ENCODE peak calls at places on chromosomes 4 and X, in ten cellular contexts. M is ovary, N is Peyer's patch, U is astrocyte, C is nephron progenitor cell, K is SK-N-SH, F is upper lobe of left lung, J is cardiac fibroblast, S is heart right ventricle, G is lung. L is an unnamed sample.

GRCh38 chrX:72019487-72019886 is 108.8 kb downstream of the NHSL2 start:
- DNase-seq in M (no peak), N (peak), U (no peak), C (no peak), K (no peak), F (no peak), J (no peak), S (no peak), G (no peak), L (no peak)

GRCh38 chr4:3862640-3863420 is 96.6 kb downstream of the ADRA2C start:
- DNase-seq in M (no peak), N (no peak), U (no peak), C (peak), K (no peak), F (peak), J (no peak), S (peak), G (no peak), L (peak)

GRCh38 chr4:5220028-5220427 is 168.7 kb downstream of the STK32B start:
- DNase-seq in M (no peak), N (no peak), U (peak), C (peak), K (no peak), F (no peak), J (no peak), S (no peak), G (no peak), L (no peak)

GRCh38 chrX:21666679-21667078 is 8.5 kb upstream of the KLHL34 start:
- DNase-seq in M (no peak), N (no peak), U (peak), C (no peak), K (no peak), F (no peak), J (no peak), S (no peak), G (no peak), L (no peak)

GRCh38 chrX:41035582-41035981 is 49.7 kb upstream of the USP9X start:
- DNase-seq in M (no peak), N (no peak), U (no peak), C (no peak), K (no peak), F (no peak), J (no peak), S (no peak), G (no peak), L (no peak)

GRCh38 chrX:25344191-25344936 is 328.6 kb upstream of the ARX start:
- DNase-seq in M (no peak), N (no peak), U (no peak), C (no peak), K (no peak), F (no peak), J (no peak), S (no peak), G (no peak), L (peak)

GRCh38 chr4:11976726-11977263 is 548.1 kb upstream of the HS3ST1 start:
- DNase-seq in M (no peak), N (no peak), U (no peak), C (no peak), K (no peak), F (no peak), J (no peak), S (no peak), G (no peak), L (no peak)

GRCh38 chr4:186296481-186296880 is 30.5 kb downstream of the F11 start:
- DNase-seq in M (no peak), N (no peak), U (no peak), C (no peak), K (no peak), F (no peak), J (peak), S (no peak), G (no peak), L (no peak)

GRCh38 chr4:61628727-61629126 is 428.6 kb downstream of the ADGRL3 start:
- DNase-seq in M (no peak), N (no peak), U (no peak), C (no peak), K (no peak), F (no peak), J (no peak), S (no peak), G (no peak), L (no peak)

GRCh38 chr4:42630908-42631307 is 26.0 kb downstream of the ATP8A1 start:
- DNase-seq in M (no peak), N (no peak), U (no peak), C (no peak), K (no peak), F (no peak), J (no peak), S (no peak), G (no peak), L (no peak)

GRCh38 chr4:159551268-159551667 is 448.4 kb downstream of the RAPGEF2 start:
- DNase-seq in M (no peak), N (no peak), U (peak), C (no peak), K (no peak), F (no peak), J (peak), S (no peak), G (no peak), L (no peak)

GRCh38 chr4:174365018-174365587 is 81.4 kb downstream of the CEP44 start:
- DNase-seq in M (no peak), N (no peak), U (peak), C (peak), K (peak), F (no peak), J (peak), S (no peak), G (no peak), L (no peak)

GRCh38 chrX:110432831-110433230 is 74.2 kb downstream of the RTL9 start:
- DNase-seq in M (no peak), N (no peak), U (no peak), C (no peak), K (no peak), F (peak), J (no peak), S (no peak), G (no peak), L (no peak)

GRCh38 chr4:3168029-3168428 is 80.9 kb upstream of the MSANTD1 start:
- DNase-seq in M (no peak), N (no peak), U (peak), C (no peak), K (peak), F (no peak), J (peak), S (no peak), G (no peak), L (no peak)

GRCh38 chrX:29842552-29842951 is 372.8 kb upstream of the MAGEB2 start:
- DNase-seq in M (no peak), N (no peak), U (no peak), C (no peak), K (no peak), F (no peak), J (no peak), S (no peak), G (no peak), L (no peak)

GRCh38 chrX:5733483-5733882 is 495.2 kb downstream of the NLGN4X start:
- DNase-seq in M (no peak), N (no peak), U (no peak), C (no peak), K (no peak), F (no peak), J (no peak), S (no peak), G (no peak), L (no peak)

GRCh38 chr4:93832097-93832496 is 3.5 kb downstream of the ATOH1 start:
- DNase-seq in M (no peak), N (no peak), U (no peak), C (no peak), K (no peak), F (no peak), J (no peak), S (no peak), G (no peak), L (no peak)

GRCh38 chr4:69910016-69910782 is 20.7 kb upstream of the CSN1S1 start:
- DNase-seq in M (no peak), N (no peak), U (no peak), C (no peak), K (no peak), F (no peak), J (peak), S (no peak), G (no peak), L (no peak)

GRCh38 chr4:4506961-4507360 is 34.9 kb downstream of the STX18 start:
- DNase-seq in M (no peak), N (no peak), U (no peak), C (no peak), K (no peak), F (no peak), J (peak), S (no peak), G (no peak), L (no peak)

GRCh38 chr4:6909113-6909969 is at the start of gene TBC1D14:
- DNase-seq in M (peak), N (peak), U (peak), C (peak), K (peak), F (peak), J (peak), S (peak), G (peak), L (peak)

GRCh38 chr4:141971854-141972253 is 335.5 kb downstream of the IL15 start:
- DNase-seq in M (no peak), N (no peak), U (no peak), C (no peak), K (no peak), F (no peak), J (no peak), S (no peak), G (no peak), L (no peak)

GRCh38 chr4:101178731-101179130 is 168.6 kb downstream of the PPP3CA start:
- DNase-seq in M (no peak), N (no peak), U (peak), C (no peak), K (no peak), F (no peak), J (no peak), S (no peak), G (no peak), L (no peak)

GRCh38 chr4:24808955-24809354 is 13.6 kb downstream of the SOD3 start:
- DNase-seq in M (no peak), N (no peak), U (no peak), C (no peak), K (no peak), F (no peak), J (no peak), S (no peak), G (no peak), L (no peak)

GRCh38 chrX:74529311-74529710 is 85.1 kb downstream of the RLIM start:
- DNase-seq in M (no peak), N (no peak), U (no peak), C (no peak), K (no peak), F (no peak), J (no peak), S (no peak), G (no peak), L (no peak)

GRCh38 chr4:76809594-76810305 is 88.2 kb downstream of the SOWAHB start:
- DNase-seq in M (no peak), N (peak), U (peak), C (no peak), K (no peak), F (no peak), J (peak), S (no peak), G (no peak), L (no peak)

GRCh38 chr4:105127154-105127445 is 19.6 kb upstream of the TET2 start:
- DNase-seq in M (no peak), N (no peak), U (no peak), C (no peak), K (no peak), F (no peak), J (no peak), S (no peak), G (no peak), L (no peak)

GRCh38 chr4:122766950-122767349 is 34.4 kb downstream of the BBS12 start:
- DNase-seq in M (no peak), N (no peak), U (no peak), C (no peak), K (no peak), F (no peak), J (no peak), S (no peak), G (no peak), L (no peak)

GRCh38 chrX:133335027-133335426 is 80.3 kb downstream of the GPC4 start:
- DNase-seq in M (no peak), N (peak), U (no peak), C (peak), K (peak), F (no peak), J (peak), S (no peak), G (no peak), L (no peak)

GRCh38 chr4:146545102-146545501 is 23.4 kb upstream of the SLC10A7 start:
- DNase-seq in M (no peak), N (no peak), U (no peak), C (no peak), K (peak), F (no peak), J (peak), S (no peak), G (no peak), L (no peak)

GRCh38 chr4:30802622-30803323 is 82.6 kb downstream of the PCDH7 start:
- DNase-seq in M (no peak), N (no peak), U (peak), C (no peak), K (no peak), F (no peak), J (peak), S (no peak), G (no peak), L (no peak)

GRCh38 chrX:38770152-38770551 is 31.1 kb upstream of the MID1IP1 start:
- DNase-seq in M (no peak), N (no peak), U (no peak), C (no peak), K (no peak), F (no peak), J (no peak), S (no peak), G (no peak), L (no peak)

DNA sequence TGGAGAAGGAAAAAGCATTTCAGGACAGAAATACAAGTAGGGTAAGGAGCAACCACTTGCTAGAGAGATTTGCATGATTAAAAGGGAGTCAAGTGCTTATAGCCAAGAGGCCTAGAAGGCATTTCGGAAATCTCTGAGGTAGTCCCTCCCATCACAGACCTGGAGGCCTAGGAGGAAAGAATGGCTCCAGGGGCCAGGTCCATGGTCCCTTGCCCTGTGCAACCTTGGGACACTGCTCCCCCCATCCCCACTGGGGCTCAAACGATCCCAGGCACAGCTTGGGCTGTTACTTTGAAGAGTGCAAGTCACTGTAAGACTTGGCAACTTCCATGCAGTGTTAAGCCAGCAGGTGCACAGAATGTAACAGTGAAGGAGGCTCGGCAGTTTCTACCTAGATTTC is 51.2 kb upstream of the FBXW7 start:
- DNase-seq in M (no peak), N (no peak), U (no peak), C (no peak), K (no peak), F (no peak), J (no peak), S (no peak), G (no peak), L (no peak)
- TF ChIP-seq CTCF in M (no peak), N (no peak), U (no peak), C (no peak), K (no peak), F (no peak), J (no peak), S (no peak), G (no peak), L (no peak)

GRCh38 chrX:82218361-82218760 is 1016.5 kb downstream of the SH3BGRL start:
- DNase-seq in M (no peak), N (no peak), U (no peak), C (no peak), K (peak), F (no peak), J (no peak), S (no peak), G (no peak), L (no peak)
- TF ChIP-seq CTCF in M (no peak), N (peak), U (no peak), C (peak), K (peak), F (peak), J (no peak), S (no peak), G (no peak), L (peak)

DNA sequence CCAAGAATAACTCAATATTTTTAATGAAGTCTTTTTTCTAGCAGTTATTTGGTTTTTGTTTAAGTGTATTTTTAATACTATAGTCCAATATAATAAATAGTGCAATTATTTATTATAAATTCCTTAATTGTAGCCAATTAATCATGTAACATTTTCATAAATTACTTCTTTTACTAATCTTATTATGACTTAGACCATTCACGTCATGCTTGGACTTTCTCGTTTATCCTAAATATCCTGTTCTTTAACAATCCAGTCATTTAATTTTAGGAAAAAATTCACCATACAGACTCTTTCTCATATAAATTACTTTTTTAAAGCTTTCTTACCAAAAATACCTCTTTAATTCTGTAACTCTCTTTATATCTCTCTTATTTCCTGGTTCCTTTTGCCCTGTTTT is 350.1 kb downstream of the AR start:
- DNase-seq in M (no peak), N (no peak), U (peak), C (no peak), K (no peak), F (no peak), J (no peak), S (no peak), G (no peak), L (no peak)
- TF ChIP-seq CTCF in M (no peak), N (no peak), U (no peak), C (no peak), K (no peak), F (no peak), J (no peak), S (no peak), G (no peak), L (no peak)

DNA sequence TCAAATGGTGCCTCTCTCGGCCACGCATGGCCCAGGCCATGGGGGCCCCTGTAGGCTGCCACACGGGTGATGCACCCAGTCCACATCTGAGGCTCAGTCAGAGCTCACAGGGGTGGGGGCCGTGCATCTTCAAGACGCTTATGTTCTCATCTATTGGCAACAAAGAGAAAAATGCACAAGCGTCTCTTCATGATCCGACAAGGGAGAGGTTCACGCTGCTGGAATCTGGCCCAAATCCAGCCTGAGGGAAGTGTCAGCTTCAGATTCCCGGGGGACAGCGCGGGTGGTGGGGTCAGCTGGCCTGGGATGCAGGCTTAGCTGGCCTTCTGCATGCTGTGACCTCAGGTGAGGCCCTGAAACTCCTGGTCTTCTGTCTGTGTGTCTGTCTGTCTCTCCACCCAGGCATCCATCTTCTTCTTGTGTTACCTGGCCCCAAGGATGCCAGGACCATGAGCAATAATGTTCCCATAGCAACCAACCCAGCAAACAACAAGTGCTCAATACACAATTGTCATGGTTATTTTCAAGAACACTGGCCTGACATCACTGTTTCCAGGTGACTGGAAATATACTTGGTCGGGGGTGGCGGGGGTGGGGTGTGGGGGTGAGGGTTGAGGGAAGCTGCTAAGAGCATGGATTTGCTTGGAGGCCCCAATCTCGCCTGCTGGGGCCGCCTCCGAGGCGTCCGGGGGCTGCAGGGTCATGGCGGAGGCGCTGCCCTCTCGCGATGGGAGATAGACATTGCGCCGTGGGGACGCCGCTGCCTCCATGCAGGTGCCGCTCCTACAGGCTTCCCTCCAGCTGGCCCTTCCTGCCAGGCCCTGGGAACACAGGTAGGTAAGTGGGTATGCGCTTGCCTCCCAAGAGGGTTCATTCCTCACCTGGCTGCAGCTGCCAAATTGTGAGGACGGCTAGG is 48.3 kb downstream of the ABLIM2 start:
- DNase-seq in M (no peak), N (no peak), U (peak), C (peak), K (no peak), F (no peak), J (peak), S (no peak), G (no peak), L (peak)
- TF ChIP-seq CTCF in M (no peak), N (no peak), U (no peak), C (peak), K (no peak), F (no peak), J (peak), S (no peak), G (no peak), L (peak)

GRCh38 chrX:3585719-3586118 is 127.7 kb downstream of the PRKX start:
- DNase-seq in M (no peak), N (no peak), U (no peak), C (no peak), K (no peak), F (no peak), J (no peak), S (no peak), G (no peak), L (no peak)
- TF ChIP-seq CTCF in M (no peak), N (no peak), U (peak), C (no peak), K (no peak), F (no peak), J (no peak), S (no peak), G (no peak), L (no peak)